ENCODE peak calls at places on chromosomes 16 and 17, in seven cellular contexts. C, S, M, J, Z, X and D are unnamed samples. For H3K4me1, the result is how much of the 10 kb centered on the place peaks cover.

GRCh38 chr17:76054112-76054476 is 18.2 kb downstream of the SRP68 start:
- DNase-seq in M (no peak), S (no peak), X (peak), J (no peak), C (no peak), Z (no peak), D (no peak)

GRCh38 chr16:85573696-85574641 is 39.2 kb upstream of the GSE1 start:
- DNase-seq in Z (peak), S (peak), M (peak), J (peak), C (peak), X (no peak), D (no peak)

GRCh38 chr16:78125112-78125844 is 25.8 kb downstream of the WWOX start:
- DNase-seq in X (no peak), C (no peak), S (no peak), Z (no peak), J (no peak), M (no peak), D (no peak)

GRCh38 chr17:61689610-61690180 is 98.7 kb upstream of the NACA2 start:
- DNase-seq in M (no peak), X (no peak), J (no peak), Z (no peak), C (no peak), S (no peak), D (no peak)

GRCh38 chr17:19317359-19318095 is 45.0 kb downstream of the B9D1 start:
- DNase-seq in C (peak), M (no peak), X (peak), J (peak), S (peak), Z (no peak), D (no peak)

GRCh38 chr17:81328925-81329278 is 33.8 kb upstream of the SLC38A10 start:
- DNase-seq in Z (no peak), X (no peak), C (no peak), J (no peak), S (no peak), M (no peak), D (no peak)

GRCh38 chr17:48944519-48945260 is at the start of gene SNF8:
- DNase-seq in X (peak), C (peak), S (peak), M (peak), J (peak), Z (peak), D (peak)

GRCh38 chr17:57035971-57036481 is 49.0 kb upstream of the AKAP1 start:
- DNase-seq in M (peak), J (no peak), S (no peak), Z (peak), C (peak), X (no peak), D (no peak)

GRCh38 chr16:80366023-80366422 is 174.8 kb upstream of the DYNLRB2 start:
- DNase-seq in C (no peak), J (no peak), X (no peak), S (no peak), Z (no peak), M (no peak), D (no peak)

GRCh38 chr16:546909-547770 is 13.1 kb upstream of the PRR35 start:
- DNase-seq in Z (no peak), M (peak), X (no peak), C (peak), S (peak), J (peak), D (no peak)

GRCh38 chr16:84841787-84842300 is 22.1 kb downstream of the CRISPLD2 start:
- DNase-seq in J (no peak), M (peak), C (peak), Z (no peak), X (peak), S (no peak), D (no peak)

GRCh38 chr17:8939496-8940334 is 25.8 kb downstream of the PIK3R5 start:
- DNase-seq in Z (no peak), X (no peak), J (no peak), S (no peak), C (no peak), M (no peak), D (no peak)

GRCh38 chr17:36602924-36603384 is 1.6 kb downstream of the MRM1 start:
- DNase-seq in S (peak), J (no peak), Z (peak), M (peak), X (peak), C (peak), D (peak)

GRCh38 chr17:2376107-2376506 is 24.8 kb downstream of the MNT start:
- DNase-seq in X (no peak), S (no peak), Z (no peak), J (no peak), C (no peak), M (no peak), D (no peak)

GRCh38 chr17:11486726-11487310 is 111.5 kb upstream of the DNAH9 start:
- DNase-seq in Z (no peak), X (no peak), J (no peak), S (no peak), C (no peak), M (no peak), D (no peak)

GRCh38 chr17:71914812-71915211 is 206.0 kb upstream of the SOX9 start:
- DNase-seq in M (no peak), J (no peak), Z (no peak), S (no peak), X (no peak), C (no peak), D (no peak)

GRCh38 chr16:60945225-60945624 is 1091.0 kb downstream of the CDH8 start:
- DNase-seq in J (no peak), M (no peak), C (no peak), S (no peak), X (no peak), Z (no peak), D (no peak)

GRCh38 chr17:34542700-34543336 is 36.6 kb upstream of the TMEM132E start:
- DNase-seq in Z (no peak), X (no peak), M (peak), S (no peak), C (no peak), J (no peak), D (peak)

GRCh38 chr17:43611230-43611969 is 50.3 kb downstream of the MEOX1 start:
- DNase-seq in C (no peak), X (no peak), Z (no peak), J (no peak), M (no peak), S (no peak), D (no peak)

GRCh38 chr17:38703742-38704644 is 1.1 kb upstream of the MLLT6 start:
- DNase-seq in J (peak), Z (peak), M (peak), S (peak), X (peak), C (peak), D (peak)

GRCh38 chr17:44198721-44199552 is 747 bp downstream of the ATXN7L3 start:
- DNase-seq in Z (no peak), M (peak), S (no peak), X (no peak), J (peak), C (peak), D (peak)

GRCh38 chr16:73122604-73123386 is 74.9 kb upstream of the ZFHX3 start:
- DNase-seq in J (peak), C (no peak), S (peak), X (no peak), M (no peak), Z (no peak), D (no peak)

GRCh38 chr16:88264641-88265285 is 118.0 kb upstream of the ZNF469 start:
- DNase-seq in J (peak), S (peak), X (peak), M (peak), Z (peak), C (peak), D (peak)

GRCh38 chr16:48366165-48367093 is 18.8 kb downstream of the SIAH1 start:
- DNase-seq in S (no peak), M (peak), C (no peak), X (peak), J (no peak), Z (peak), D (peak)

GRCh38 chr16:71383054-71383773 is 24.7 kb downstream of the CALB2 start:
- DNase-seq in S (no peak), C (no peak), J (no peak), M (no peak), Z (no peak), X (no peak), D (no peak)

GRCh38 chr17:55540414-55541091 is 29.3 kb upstream of the SMIM36 start:
- DNase-seq in M (no peak), Z (no peak), S (no peak), C (no peak), J (no peak), X (no peak), D (no peak)

GRCh38 chr17:68704897-68705296 is 103.7 kb upstream of the FAM20A start:
- DNase-seq in J (no peak), X (no peak), Z (no peak), C (no peak), S (no peak), M (no peak), D (no peak)

GRCh38 chr16:49696414-49697101 is 159.4 kb downstream of the ZNF423 start:
- DNase-seq in M (no peak), S (no peak), J (no peak), C (no peak), X (no peak), Z (no peak), D (no peak)

GRCh38 chr16:49693445-49693844 is 162.5 kb downstream of the ZNF423 start:
- DNase-seq in S (no peak), C (no peak), J (no peak), X (no peak), Z (no peak), M (no peak), D (no peak)

GRCh38 chr16:49698416-49698815 is 157.5 kb downstream of the ZNF423 start:
- DNase-seq in Z (no peak), S (no peak), C (no peak), J (peak), M (no peak), X (no peak), D (no peak)

GRCh38 chr16:49697631-49698030 is 158.3 kb downstream of the ZNF423 start:
- DNase-seq in C (no peak), J (no peak), M (no peak), S (no peak), X (no peak), Z (no peak), D (no peak)

DNA sequence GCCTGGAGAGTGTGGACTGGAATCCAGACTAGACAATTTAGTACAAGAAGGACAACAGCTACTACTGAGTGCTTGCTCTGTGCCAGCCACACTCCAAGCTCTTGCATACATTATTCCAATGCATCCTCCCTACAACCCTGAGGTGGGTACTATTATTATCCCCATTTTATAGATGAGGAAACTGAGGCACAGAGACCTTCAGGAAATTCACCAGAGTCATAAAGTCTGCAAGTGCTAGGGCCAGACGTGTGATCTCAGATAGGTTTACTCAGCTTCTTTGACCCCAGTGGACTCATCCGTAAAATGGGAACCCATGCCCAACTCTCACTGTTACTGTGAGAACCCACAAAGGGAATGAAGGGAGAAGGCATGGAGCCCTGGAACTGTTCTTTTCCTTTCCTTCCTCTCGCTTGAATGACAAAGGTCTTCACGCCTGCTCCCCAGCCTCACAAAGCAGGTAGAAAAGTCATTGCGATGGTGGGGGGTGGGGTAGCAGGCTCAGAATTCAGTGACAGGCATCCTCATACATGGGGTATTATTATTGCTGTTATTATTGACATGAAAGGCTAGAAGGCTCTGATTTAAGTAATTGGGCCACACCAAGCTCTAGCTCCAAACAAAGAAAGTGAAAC is 160.0 kb downstream of the ZNF423 start:
- DNase-seq in Z (no peak), S (no peak), J (no peak), C (no peak), M (no peak), X (no peak), D (no peak)
- H3K4me1 ChIP-seq in Z (under half), S (under half), J (under half), C (under half), M (under half), X (under half), D (under half)

DNA sequence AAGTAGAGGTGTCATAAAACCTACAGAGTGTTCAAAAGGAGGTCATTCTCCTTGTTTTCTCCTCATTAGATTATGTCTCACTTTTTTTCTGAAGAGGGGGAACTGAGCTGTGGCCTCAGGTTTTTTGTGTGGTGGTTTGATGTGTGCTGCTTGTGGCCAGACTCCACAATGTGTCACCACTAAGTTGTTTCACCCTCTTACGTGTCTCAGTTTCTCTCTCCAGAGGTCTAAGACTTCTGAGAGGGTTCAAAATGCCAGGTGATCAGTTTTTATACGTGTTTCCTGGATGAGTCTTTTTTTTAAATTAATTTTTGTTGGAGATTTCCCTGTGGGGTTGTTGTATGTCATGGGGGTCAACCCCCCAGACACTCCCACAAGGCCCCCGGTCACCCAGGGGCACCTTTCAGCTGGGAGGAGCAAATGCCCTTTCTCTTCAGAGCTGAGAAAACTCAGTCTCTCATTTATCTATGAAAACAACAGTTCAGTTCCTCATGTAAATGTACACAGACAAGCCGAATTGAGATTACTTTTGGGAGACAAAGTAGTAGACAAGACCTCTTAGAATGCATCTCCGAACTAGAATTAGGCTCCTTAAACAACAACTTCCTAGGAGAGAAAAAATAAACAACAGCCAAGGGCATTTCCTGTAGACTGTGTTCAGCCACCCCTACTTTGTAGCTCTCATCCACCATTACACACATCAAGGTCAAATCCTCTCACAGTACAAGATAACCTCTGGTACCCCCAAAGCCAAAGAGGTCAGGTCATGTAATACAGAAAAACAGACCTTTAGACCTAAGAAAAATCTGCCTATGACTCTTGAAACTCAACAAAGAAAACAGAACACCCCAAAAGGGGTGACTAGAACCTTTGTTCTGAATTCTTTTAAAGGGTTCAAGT is 23.9 kb upstream of the TMEM98 start:
- DNase-seq in C (no peak), X (no peak), Z (no peak), S (no peak), M (no peak), J (no peak), D (no peak)
- TF ChIP-seq CTCF in C (no peak), X (no peak), Z (no peak), S (no peak), M (no peak), J (no peak), D (no peak)

GRCh38 chr17:50047488-50048126 is 8.3 kb upstream of the ITGA3 start:
- DNase-seq in Z (peak), S (peak), J (no peak), C (no peak), X (no peak), M (peak), D (no peak)
- H3K4me1 ChIP-seq in Z (under half), S (under half), J (under half), C (under half), X (half or more), M (under half), D (under half)

GRCh38 chr16:2854700-2855309 is 3.2 kb downstream of the PRSS22 start:
- DNase-seq in M (no peak), X (no peak), S (no peak), Z (no peak), C (peak), J (no peak), D (no peak)
- TF ChIP-seq CTCF in M (peak), X (peak), S (no peak), Z (no peak), C (no peak), J (peak), D (no peak)

GRCh38 chr16:21667575-21667974 is 3.8 kb downstream of the OTOA start:
- DNase-seq in M (no peak), C (no peak), Z (no peak), S (no peak), J (no peak), X (no peak), D (no peak)
- H3K4me1 ChIP-seq in M (under half), C (under half), Z (under half), S (under half), J (under half), X (under half), D (under half)

GRCh38 chr17:63476494-63476856 is 386 bp upstream of the ACE start:
- DNase-seq in J (no peak), M (no peak), Z (no peak), S (no peak), C (no peak), X (no peak), D (no peak)

GRCh38 chr17:63475491-63476412 is 1.1 kb upstream of the ACE start:
- DNase-seq in X (no peak), C (peak), J (no peak), M (no peak), S (no peak), Z (no peak), D (no peak)

GRCh38 chr17:63476857-63477470 is at the start of gene ACE:
- DNase-seq in M (peak), J (peak), C (peak), X (no peak), S (no peak), Z (no peak), D (no peak)

GRCh38 chr17:63474914-63475460 is 1.9 kb upstream of the ACE start:
- DNase-seq in C (no peak), S (no peak), X (no peak), Z (no peak), M (no peak), J (no peak), D (no peak)

GRCh38 chr17:63474174-63474913 is 2.5 kb upstream of the ACE start:
- DNase-seq in M (peak), S (no peak), Z (no peak), J (peak), X (no peak), C (peak), D (no peak)
- TF ChIP-seq CTCF in M (no peak), S (no peak), Z (no peak), J (no peak), X (no peak), C (no peak), D (no peak)

DNA sequence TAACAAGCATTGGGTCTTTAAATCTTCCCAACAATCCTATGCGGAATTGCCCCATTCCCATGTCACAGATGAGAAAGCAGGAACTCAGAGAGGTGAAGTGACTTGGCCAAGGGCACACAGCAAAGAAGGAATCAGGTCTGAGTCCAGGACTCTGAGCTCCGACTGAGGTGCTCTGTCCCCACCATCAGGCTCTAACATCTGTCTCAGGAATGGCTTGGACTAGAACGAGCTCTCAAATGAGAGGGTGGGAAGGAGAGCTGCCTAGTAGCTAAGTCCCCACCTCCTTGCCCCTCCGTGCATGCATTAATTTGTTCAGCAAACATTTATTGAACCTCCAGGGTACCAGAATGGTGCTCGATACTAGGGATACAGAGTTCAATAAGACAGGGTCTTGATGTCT is 26.7 kb downstream of the ABCC3 start:
- DNase-seq in J (no peak), C (peak), Z (no peak), X (no peak), S (no peak), M (no peak), D (no peak)
- H3K4me1 ChIP-seq in J (under half), C (under half), Z (under half), X (half or more), S (under half), M (under half), D (under half)

GRCh38 chr16:1691276-1691675 is 13.2 kb downstream of the JPT2 start:
- DNase-seq in S (no peak), X (no peak), J (no peak), Z (no peak), M (no peak), C (no peak), D (no peak)
- TF ChIP-seq CTCF in S (no peak), X (peak), J (peak), Z (no peak), M (no peak), C (no peak), D (no peak)

GRCh38 chr17:27529230-27529796 is 73.1 kb downstream of the KSR1 start:
- DNase-seq in X (no peak), S (no peak), J (no peak), Z (no peak), M (peak), C (no peak), D (no peak)
- H3K4me1 ChIP-seq in X (under half), S (under half), J (under half), Z (under half), M (half or more), C (under half), D (under half)

DNA sequence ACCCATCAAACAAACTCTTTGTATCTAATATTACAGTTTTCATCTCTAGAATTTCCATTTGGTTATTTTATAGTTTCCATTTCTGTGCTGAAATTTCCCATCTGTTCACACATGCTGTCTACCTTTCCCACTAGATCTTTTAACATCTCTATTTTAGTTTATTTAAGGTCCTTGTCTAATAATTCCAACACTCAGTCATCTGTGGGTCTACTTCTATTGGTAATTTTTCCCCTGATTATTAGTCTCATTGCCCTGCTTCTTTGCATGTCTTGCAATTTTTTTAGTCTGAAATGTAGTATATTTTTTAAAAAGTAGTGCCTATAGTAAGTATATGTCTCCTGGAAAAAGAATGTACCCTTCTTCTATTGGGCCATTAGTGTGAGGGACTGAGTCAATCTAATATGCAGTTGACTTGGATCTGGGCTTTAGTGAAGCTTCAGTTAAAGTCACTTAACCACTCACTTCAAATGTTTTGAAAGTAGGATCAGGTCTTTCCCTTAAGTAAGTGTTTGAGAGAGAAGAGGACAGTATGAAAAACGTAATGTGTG is 370.8 kb downstream of the SEC14L1 start:
- DNase-seq in J (no peak), M (no peak), C (no peak), Z (no peak), X (no peak), S (no peak), D (no peak)
- TF ChIP-seq CTCF in J (no peak), M (no peak), C (no peak), Z (no peak), X (no peak), S (no peak), D (no peak)